ENCODE peak calls at places on chromosomes 2 and 18, in five cellular contexts. One of them, this sample, is unnamed.

GRCh38 chr2:196957442-196957841 is 30.9 kb upstream of the PGAP1 start:
- DNase-seq in PC-3: no peak
- DNase-seq in SK-N-SH: no peak
- DNase-seq in neural progenitor cell: peak; percentile 79
- DNase-seq in HCT116: no peak
- DNase-seq in this sample: no peak

GRCh38 chr18:79533591-79533990 is 137.9 kb downstream of the NFATC1 start:
- DNase-seq in PC-3: no peak
- DNase-seq in SK-N-SH: no peak
- DNase-seq in neural progenitor cell: no peak
- DNase-seq in HCT116: no peak
- DNase-seq in this sample: no peak

GRCh38 chr2:57907411-57907810 is 139.2 kb upstream of the VRK2 start:
- DNase-seq in PC-3: no peak
- DNase-seq in SK-N-SH: no peak
- DNase-seq in neural progenitor cell: no peak
- DNase-seq in HCT116: no peak
- DNase-seq in this sample: no peak

GRCh38 chr2:64463784-64464183 is 9.8 kb downstream of the LGALSL start:
- DNase-seq in PC-3: peak; percentile 68
- DNase-seq in SK-N-SH: no peak
- DNase-seq in neural progenitor cell: no peak
- DNase-seq in HCT116: no peak
- DNase-seq in this sample: no peak

GRCh38 chr2:219537657-219538487 is 5.7 kb downstream of the CHPF start:
- DNase-seq in PC-3: no peak
- DNase-seq in SK-N-SH: no peak
- DNase-seq in neural progenitor cell: no peak
- DNase-seq in HCT116: no peak
- DNase-seq in this sample: no peak

GRCh38 chr2:241802421-241802749 is 6.6 kb upstream of the NEU4 start:
- DNase-seq in PC-3: no peak
- DNase-seq in SK-N-SH: peak; percentile 29
- DNase-seq in neural progenitor cell: no peak
- DNase-seq in HCT116: no peak
- DNase-seq in this sample: no peak

GRCh38 chr18:10705786-10706185 is 180.0 kb downstream of the NAPG start:
- DNase-seq in PC-3: no peak
- DNase-seq in SK-N-SH: no peak
- DNase-seq in neural progenitor cell: peak; percentile 12
- DNase-seq in HCT116: no peak
- DNase-seq in this sample: no peak

GRCh38 chr18:62264984-62265383 is 60.1 kb upstream of the TNFRSF11A start:
- DNase-seq in PC-3: no peak
- DNase-seq in SK-N-SH: no peak
- DNase-seq in neural progenitor cell: no peak
- DNase-seq in HCT116: no peak
- DNase-seq in this sample: peak; percentile 75

GRCh38 chr2:238339814-238340213 is 19.5 kb downstream of the TRAF3IP1 start:
- DNase-seq in PC-3: peak; percentile 6
- DNase-seq in SK-N-SH: peak; percentile 48
- DNase-seq in neural progenitor cell: no peak
- DNase-seq in HCT116: no peak
- DNase-seq in this sample: no peak

GRCh38 chr2:12050381-12050780 is 303.9 kb downstream of the LPIN1 start:
- DNase-seq in PC-3: peak; percentile 90
- DNase-seq in SK-N-SH: no peak
- DNase-seq in neural progenitor cell: no peak
- DNase-seq in HCT116: no peak
- DNase-seq in this sample: no peak

GRCh38 chr2:149080104-149080503 is 41.6 kb downstream of the LYPD6B start:
- DNase-seq in PC-3: no peak
- DNase-seq in SK-N-SH: no peak
- DNase-seq in neural progenitor cell: no peak
- DNase-seq in HCT116: no peak
- DNase-seq in this sample: no peak

GRCh38 chr2:231393149-231394131 is 2.1 kb upstream of the B3GNT7 start:
- DNase-seq in PC-3: no peak
- DNase-seq in SK-N-SH: peak; percentile 47
- DNase-seq in neural progenitor cell: peak; percentile 71
- DNase-seq in HCT116: no peak
- DNase-seq in this sample: no peak

GRCh38 chr18:62723666-62724281 is 8.4 kb downstream of the PHLPP1 start:
- DNase-seq in PC-3: no peak
- DNase-seq in SK-N-SH: no peak
- DNase-seq in neural progenitor cell: no peak
- DNase-seq in HCT116: no peak
- DNase-seq in this sample: no peak

GRCh38 chr2:215728504-215729065 is 284.8 kb downstream of the MREG start:
- DNase-seq in PC-3: peak; percentile 91
- DNase-seq in SK-N-SH: no peak
- DNase-seq in neural progenitor cell: no peak
- DNase-seq in HCT116: no peak
- DNase-seq in this sample: no peak

GRCh38 chr2:112541315-112542122 is 746 bp upstream of the POLR1B start:
- DNase-seq in PC-3: no peak
- DNase-seq in SK-N-SH: peak; percentile 88
- DNase-seq in neural progenitor cell: peak; percentile 79
- DNase-seq in HCT116: no peak
- DNase-seq in this sample: peak; percentile 70

GRCh38 chr2:88233216-88233615 is 63.1 kb downstream of the THNSL2 start:
- DNase-seq in PC-3: no peak
- DNase-seq in SK-N-SH: no peak
- DNase-seq in neural progenitor cell: no peak
- DNase-seq in HCT116: no peak
- DNase-seq in this sample: no peak

GRCh38 chr2:146847846-146848245 is 997.0 kb upstream of the ACVR2A start:
- DNase-seq in PC-3: no peak
- DNase-seq in SK-N-SH: no peak
- DNase-seq in neural progenitor cell: no peak
- DNase-seq in HCT116: no peak
- DNase-seq in this sample: no peak

GRCh38 chr2:10303174-10303633 is 500 bp downstream of the HPCAL1 start:
- DNase-seq in PC-3: no peak
- DNase-seq in SK-N-SH: no peak
- DNase-seq in neural progenitor cell: peak; percentile 41
- DNase-seq in HCT116: no peak
- DNase-seq in this sample: no peak

GRCh38 chr2:108701208-108701607 is 18.1 kb upstream of the RANBP2 start:
- DNase-seq in PC-3: no peak
- DNase-seq in SK-N-SH: no peak
- DNase-seq in neural progenitor cell: no peak
- DNase-seq in HCT116: no peak
- DNase-seq in this sample: no peak

GRCh38 chr2:38572167-38572566 is 30.6 kb downstream of the HNRNPLL start:
- DNase-seq in PC-3: no peak
- DNase-seq in SK-N-SH: no peak
- DNase-seq in neural progenitor cell: no peak
- DNase-seq in HCT116: no peak
- DNase-seq in this sample: no peak

GRCh38 chr2:129849559-129850160 is 129.8 kb upstream of the RAB6C start:
- DNase-seq in PC-3: peak; percentile 83
- DNase-seq in SK-N-SH: peak; percentile 60
- DNase-seq in neural progenitor cell: peak; percentile 72
- DNase-seq in HCT116: peak; percentile 74
- DNase-seq in this sample: peak; percentile 75

GRCh38 chr2:68196120-68196716 is 38.5 kb downstream of the PNO1 start:
- DNase-seq in PC-3: peak; percentile 76
- DNase-seq in SK-N-SH: no peak
- DNase-seq in neural progenitor cell: peak; percentile 50
- DNase-seq in HCT116: no peak
- DNase-seq in this sample: peak; percentile 34

GRCh38 chr18:4293337-4293736 is 161.8 kb downstream of the DLGAP1 start:
- DNase-seq in PC-3: no peak
- DNase-seq in SK-N-SH: no peak
- DNase-seq in neural progenitor cell: no peak
- DNase-seq in HCT116: no peak
- DNase-seq in this sample: no peak

GRCh38 chr2:9949239-9949991 is 2.1 kb upstream of the GRHL1 start:
- DNase-seq in PC-3: no peak
- DNase-seq in SK-N-SH: no peak
- DNase-seq in neural progenitor cell: no peak
- DNase-seq in HCT116: no peak
- DNase-seq in this sample: no peak

GRCh38 chr2:16437189-16437588 is 228.4 kb downstream of the CYRIA start:
- DNase-seq in PC-3: no peak
- DNase-seq in SK-N-SH: no peak
- DNase-seq in neural progenitor cell: no peak
- DNase-seq in HCT116: no peak
- DNase-seq in this sample: peak; percentile 31

GRCh38 chr2:208101716-208102631 is 22.4 kb downstream of the CRYGD start:
- DNase-seq in PC-3: peak; percentile 70
- DNase-seq in SK-N-SH: peak; percentile 62
- DNase-seq in neural progenitor cell: peak; percentile 38
- DNase-seq in HCT116: peak; percentile 39
- DNase-seq in this sample: no peak

GRCh38 chr2:38377501-38378258 is 607 bp upstream of the ATL2 start:
- DNase-seq in PC-3: peak; percentile 60
- DNase-seq in SK-N-SH: no peak
- DNase-seq in neural progenitor cell: no peak
- DNase-seq in HCT116: no peak
- DNase-seq in this sample: peak; percentile 22

GRCh38 chr2:233422649-233423435 is 68.5 kb downstream of the DGKD start:
- DNase-seq in PC-3: no peak
- DNase-seq in SK-N-SH: no peak
- DNase-seq in neural progenitor cell: no peak
- DNase-seq in HCT116: no peak
- DNase-seq in this sample: no peak

GRCh38 chr2:85935170-85935745 is 46.5 kb upstream of the ST3GAL5 start:
- DNase-seq in PC-3: no peak
- DNase-seq in SK-N-SH: no peak
- DNase-seq in neural progenitor cell: no peak
- DNase-seq in HCT116: no peak
- DNase-seq in this sample: no peak

GRCh38 chr2:239106314-239106908 is 258.5 kb downstream of the TWIST2 start:
- DNase-seq in PC-3: peak; percentile 80
- DNase-seq in SK-N-SH: peak; percentile 92
- DNase-seq in neural progenitor cell: peak; percentile 73
- DNase-seq in HCT116: peak; percentile 18
- DNase-seq in this sample: peak; percentile 10

GRCh38 chr2:186862869-186863709 is 14.1 kb upstream of the ZSWIM2 start:
- DNase-seq in PC-3: peak; percentile 71
- DNase-seq in SK-N-SH: peak; percentile 34
- DNase-seq in neural progenitor cell: peak; percentile 33
- DNase-seq in HCT116: peak; percentile 32
- DNase-seq in this sample: peak; percentile 47

GRCh38 chr2:28445448-28446258 is 50.2 kb upstream of the PLB1 start:
- DNase-seq in PC-3: peak; percentile 98
- DNase-seq in SK-N-SH: peak; percentile 32
- DNase-seq in neural progenitor cell: no peak
- DNase-seq in HCT116: peak; percentile 77
- DNase-seq in this sample: no peak

GRCh38 chr2:24929230-24929629 is 9.2 kb upstream of the ADCY3 start:
- DNase-seq in PC-3: no peak
- DNase-seq in SK-N-SH: no peak
- DNase-seq in neural progenitor cell: no peak
- DNase-seq in HCT116: no peak
- DNase-seq in this sample: no peak
- TF ChIP-seq CTCF in PC-3: peak; percentile 18
- TF ChIP-seq CTCF in SK-N-SH: no peak
- TF ChIP-seq CTCF in neural progenitor cell: no peak
- TF ChIP-seq CTCF in HCT116: no peak
- TF ChIP-seq CTCF in this sample: no peak

GRCh38 chr18:56204052-56204451 is 434.3 kb downstream of the TXNL1 start:
- DNase-seq in PC-3: no peak
- DNase-seq in SK-N-SH: no peak
- DNase-seq in neural progenitor cell: no peak
- DNase-seq in HCT116: no peak
- DNase-seq in this sample: no peak

GRCh38 chr18:56199580-56200320 is 438.6 kb downstream of the TXNL1 start:
- DNase-seq in PC-3: no peak
- DNase-seq in SK-N-SH: no peak
- DNase-seq in neural progenitor cell: no peak
- DNase-seq in HCT116: no peak
- DNase-seq in this sample: no peak

GRCh38 chr18:56200381-56200831 is 438.0 kb downstream of the TXNL1 start:
- DNase-seq in PC-3: peak; percentile 64
- DNase-seq in SK-N-SH: no peak
- DNase-seq in neural progenitor cell: no peak
- DNase-seq in HCT116: no peak
- DNase-seq in this sample: no peak

GRCh38 chr18:56197460-56197859 is 440.9 kb downstream of the TXNL1 start:
- DNase-seq in PC-3: no peak
- DNase-seq in SK-N-SH: no peak
- DNase-seq in neural progenitor cell: no peak
- DNase-seq in HCT116: no peak
- DNase-seq in this sample: no peak

DNA sequence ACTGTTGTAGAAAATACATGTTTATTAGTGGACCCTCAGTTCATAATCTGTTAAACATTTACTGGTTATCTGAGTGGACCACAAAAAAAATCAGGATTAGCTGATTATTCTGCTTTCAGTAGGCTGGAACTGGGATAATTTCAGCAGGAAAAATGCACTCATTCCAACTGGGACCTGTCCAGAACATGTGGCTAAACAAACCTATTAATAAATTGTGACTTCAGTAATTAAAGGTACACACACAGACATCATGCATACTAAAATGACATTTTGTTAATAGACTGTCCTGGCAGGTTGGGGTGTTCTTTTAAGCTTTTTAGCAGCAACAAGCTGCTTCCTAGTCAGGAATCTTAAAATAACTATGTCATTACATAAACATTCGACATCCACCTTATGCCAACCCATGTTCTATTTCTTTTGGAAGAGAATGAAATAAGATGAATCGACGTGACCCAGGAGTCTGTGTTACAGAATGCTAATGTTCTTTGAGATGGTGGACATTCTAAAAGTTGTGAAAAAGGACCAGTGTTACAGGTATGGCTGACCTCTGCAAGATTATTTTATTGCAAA is 435.7 kb downstream of the TXNL1 start:
- DNase-seq in PC-3: no peak
- DNase-seq in SK-N-SH: no peak
- DNase-seq in neural progenitor cell: no peak
- DNase-seq in HCT116: no peak
- DNase-seq in this sample: no peak
- TF ChIP-seq EZH2phosphoT487 in PC-3: no peak
- TF ChIP-seq EZH2phosphoT487 in SK-N-SH: no peak
- TF ChIP-seq EZH2phosphoT487 in neural progenitor cell: no peak
- TF ChIP-seq EZH2phosphoT487 in HCT116: no peak
- TF ChIP-seq EZH2phosphoT487 in this sample: no peak

DNA sequence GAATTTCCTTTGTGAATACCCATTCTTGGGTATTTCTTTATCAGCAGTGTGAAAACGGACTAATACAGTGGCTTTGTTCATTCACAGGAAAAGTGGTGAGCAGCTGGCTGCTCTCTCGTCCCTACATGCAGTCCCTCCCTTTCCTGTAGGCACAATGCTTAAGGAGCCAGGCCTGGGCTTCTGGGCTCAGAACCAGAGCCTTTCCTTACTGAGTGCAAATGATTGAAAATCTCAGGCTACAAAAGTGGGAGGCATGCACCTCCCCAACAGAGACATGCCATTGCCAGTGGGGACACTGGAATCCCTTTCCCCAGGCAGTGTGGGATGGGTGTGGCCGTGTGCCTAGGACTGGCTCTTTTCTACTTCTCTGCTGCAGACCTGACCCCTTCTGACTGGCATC is 61.3 kb downstream of the MCFD2 start:
- DNase-seq in PC-3: no peak
- DNase-seq in SK-N-SH: no peak
- DNase-seq in neural progenitor cell: no peak
- DNase-seq in HCT116: no peak
- DNase-seq in this sample: no peak
- H3K9ac ChIP-seq in PC-3: peak overlapping the region; percentile 34
- H3K9ac ChIP-seq in SK-N-SH: peak overlapping the region; percentile 73
- H3K9ac ChIP-seq in neural progenitor cell: no peak overlapping the region
- H3K9ac ChIP-seq in HCT116: peak overlapping the region; percentile 56
- H3K9ac ChIP-seq in this sample: no peak overlapping the region

GRCh38 chr18:9055185-9055584 is 47.3 kb upstream of the NDUFV2 start:
- DNase-seq in PC-3: peak; percentile 90
- DNase-seq in SK-N-SH: peak; percentile 22
- DNase-seq in neural progenitor cell: no peak
- DNase-seq in HCT116: peak; percentile 40
- DNase-seq in this sample: peak; percentile 39
- TF ChIP-seq CTCF in PC-3: peak; percentile 71
- TF ChIP-seq CTCF in SK-N-SH: peak; percentile 59
- TF ChIP-seq CTCF in neural progenitor cell: peak; percentile 6
- TF ChIP-seq CTCF in HCT116: peak; percentile 49
- TF ChIP-seq CTCF in this sample: peak; percentile 43